ENCODE peak calls at places on chromosomes 11 and 22, in five cellular contexts. K is lower leg skin, N is GM23338, R is tibial nerve, X is fibroblast of mammary gland. J is an unnamed sample.

GRCh38 chr11:1162153-1162497 is 4.4 kb downstream of the MUC5AC start:
- DNase-seq in K (peak), N (no peak), R (no peak), X (no peak), J (no peak)

GRCh38 chr22:43331698-43332097 is 11.5 kb downstream of the SCUBE1 start:
- DNase-seq in K (no peak), N (no peak), R (no peak), X (no peak), J (no peak)

GRCh38 chr22:40482886-40483285 is 112.5 kb downstream of the SGSM3 start:
- DNase-seq in K (no peak), N (no peak), R (no peak), X (no peak), J (peak)

GRCh38 chr11:63909621-63910506 is 7.1 kb downstream of the RCOR2 start:
- DNase-seq in K (no peak), N (peak), R (no peak), X (no peak), J (no peak)

GRCh38 chr11:103825469-103825868 is 211.0 kb upstream of the DDI1 start:
- DNase-seq in K (no peak), N (no peak), R (no peak), X (no peak), J (no peak)

GRCh38 chr22:24097961-24098391 is 83.3 kb upstream of the SUSD2 start:
- DNase-seq in K (peak), N (no peak), R (no peak), X (no peak), J (no peak)

GRCh38 chr11:69896250-69896649 is 77.0 kb upstream of the FGF3 start:
- DNase-seq in K (no peak), N (no peak), R (no peak), X (no peak), J (no peak)

GRCh38 chr11:46554205-46555162 is 39.3 kb downstream of the AMBRA1 start:
- DNase-seq in K (no peak), N (peak), R (peak), X (peak), J (peak)

GRCh38 chr11:66841861-66842260 is 1.4 kb upstream of the RCE1 start:
- DNase-seq in K (peak), N (no peak), R (no peak), X (no peak), J (no peak)

GRCh38 chr11:112797072-112797471 is 164.1 kb upstream of the NCAM1 start:
- DNase-seq in K (no peak), N (peak), R (no peak), X (no peak), J (no peak)

GRCh38 chr11:69880041-69880802 is 61.0 kb upstream of the FGF3 start:
- DNase-seq in K (peak), N (no peak), R (no peak), X (no peak), J (no peak)

GRCh38 chr11:73206751-73207280 is 11.3 kb upstream of the P2RY2 start:
- DNase-seq in K (no peak), N (no peak), R (no peak), X (no peak), J (peak)

GRCh38 chr11:86162257-86162656 is 82.3 kb upstream of the EED start:
- DNase-seq in K (no peak), N (no peak), R (peak), X (peak), J (peak)

GRCh38 chr11:20193307-20193706 is 33.0 kb upstream of the DBX1 start:
- DNase-seq in K (no peak), N (no peak), R (no peak), X (no peak), J (no peak)

GRCh38 chr22:39239561-39240423 is 5.0 kb downstream of the PDGFB start:
- DNase-seq in K (peak), N (no peak), R (no peak), X (no peak), J (peak)

GRCh38 chr11:38791346-38791961 is 2193.4 kb upstream of the RAG2 start:
- DNase-seq in K (no peak), N (peak), R (peak), X (peak), J (peak)

GRCh38 chr11:69649576-69649900 is 8.6 kb downstream of the CCND1 start:
- DNase-seq in K (no peak), N (no peak), R (no peak), X (no peak), J (no peak)

GRCh38 chr11:7651140-7651551 is 22.2 kb downstream of the CYB5R2 start:
- DNase-seq in K (no peak), N (no peak), R (no peak), X (peak), J (no peak)

GRCh38 chr11:107744736-107745135 is 32.9 kb upstream of the SLN start:
- DNase-seq in K (no peak), N (no peak), R (no peak), X (no peak), J (no peak)

GRCh38 chr11:120174866-120175265 is 36.0 kb upstream of the OAF start:
- DNase-seq in K (no peak), N (no peak), R (no peak), X (no peak), J (no peak)

GRCh38 chr11:65355776-65356393 is 1.3 kb downstream of the TIGD3 start:
- DNase-seq in K (peak), N (peak), R (no peak), X (peak), J (peak)

GRCh38 chr11:30314625-30315024 is 8.3 kb upstream of the ARL14EP start:
- DNase-seq in K (no peak), N (peak), R (no peak), X (peak), J (peak)

GRCh38 chr11:15967966-15968365 is 388.4 kb downstream of the SOX6 start:
- DNase-seq in K (no peak), N (no peak), R (no peak), X (peak), J (peak)

GRCh38 chr11:73376803-73377629 is 817 bp downstream of the RELT start:
- DNase-seq in K (no peak), N (peak), R (peak), X (peak), J (peak)

GRCh38 chr22:50244420-50245213 is at the start of gene TUBGCP6:
- DNase-seq in K (peak), N (peak), R (peak), X (peak), J (peak)

GRCh38 chr22:31122532-31123291 is at the start of gene INPP5J:
- DNase-seq in K (no peak), N (peak), R (no peak), X (peak), J (peak)

GRCh38 chr22:19352766-19353165 is 61.2 kb upstream of the CLTCL1 start:
- DNase-seq in K (peak), N (no peak), R (no peak), X (no peak), J (no peak)

GRCh38 chr11:60367009-60367408 is 11.3 kb upstream of the MS4A7 start:
- DNase-seq in K (no peak), N (peak), R (no peak), X (no peak), J (no peak)

GRCh38 chr11:68859123-68859522 is 17.4 kb upstream of the CPT1A start:
- DNase-seq in K (no peak), N (no peak), R (no peak), X (peak), J (no peak)

GRCh38 chr11:33956611-33957010 is 64.7 kb upstream of the LMO2 start:
- DNase-seq in K (no peak), N (no peak), R (no peak), X (no peak), J (no peak)

GRCh38 chr11:63915961-63916836 is 765 bp downstream of the RCOR2 start:
- DNase-seq in K (peak), N (peak), R (peak), X (no peak), J (no peak)

GRCh38 chr22:33579448-33580093 is 340.7 kb downstream of the LARGE1 start:
- DNase-seq in K (peak), N (peak), R (peak), X (peak), J (peak)

GRCh38 chr11:92528051-92528450 is 303.4 kb downstream of the FAT3 start:
- DNase-seq in K (no peak), N (no peak), R (no peak), X (peak), J (no peak)

GRCh38 chr22:47240116-47240515 is 477.7 kb downstream of the TBC1D22A start:
- DNase-seq in K (peak), N (no peak), R (no peak), X (no peak), J (no peak)

GRCh38 chr11:33772300-33772699 is 2.0 kb downstream of the FBXO3 start:
- DNase-seq in K (no peak), N (no peak), R (no peak), X (peak), J (peak)

GRCh38 chr11:57515332-57516060 is at the start of gene SLC43A1:
- DNase-seq in K (peak), N (peak), R (peak), X (peak), J (peak)

GRCh38 chr11:2901854-2902783 is 16.5 kb upstream of the CDKN1C start:
- DNase-seq in K (peak), N (peak), R (peak), X (peak), J (peak)

GRCh38 chr11:2902784-2903671 is 17.5 kb upstream of the CDKN1C start:
- DNase-seq in K (no peak), N (peak), R (no peak), X (no peak), J (no peak)

GRCh38 chr11:2903672-2904011 is 18.1 kb upstream of the CDKN1C start:
- DNase-seq in K (no peak), N (no peak), R (no peak), X (no peak), J (no peak)

GRCh38 chr11:2901196-2901796 is 15.7 kb upstream of the CDKN1C start:
- DNase-seq in K (no peak), N (no peak), R (no peak), X (no peak), J (no peak)

DNA sequence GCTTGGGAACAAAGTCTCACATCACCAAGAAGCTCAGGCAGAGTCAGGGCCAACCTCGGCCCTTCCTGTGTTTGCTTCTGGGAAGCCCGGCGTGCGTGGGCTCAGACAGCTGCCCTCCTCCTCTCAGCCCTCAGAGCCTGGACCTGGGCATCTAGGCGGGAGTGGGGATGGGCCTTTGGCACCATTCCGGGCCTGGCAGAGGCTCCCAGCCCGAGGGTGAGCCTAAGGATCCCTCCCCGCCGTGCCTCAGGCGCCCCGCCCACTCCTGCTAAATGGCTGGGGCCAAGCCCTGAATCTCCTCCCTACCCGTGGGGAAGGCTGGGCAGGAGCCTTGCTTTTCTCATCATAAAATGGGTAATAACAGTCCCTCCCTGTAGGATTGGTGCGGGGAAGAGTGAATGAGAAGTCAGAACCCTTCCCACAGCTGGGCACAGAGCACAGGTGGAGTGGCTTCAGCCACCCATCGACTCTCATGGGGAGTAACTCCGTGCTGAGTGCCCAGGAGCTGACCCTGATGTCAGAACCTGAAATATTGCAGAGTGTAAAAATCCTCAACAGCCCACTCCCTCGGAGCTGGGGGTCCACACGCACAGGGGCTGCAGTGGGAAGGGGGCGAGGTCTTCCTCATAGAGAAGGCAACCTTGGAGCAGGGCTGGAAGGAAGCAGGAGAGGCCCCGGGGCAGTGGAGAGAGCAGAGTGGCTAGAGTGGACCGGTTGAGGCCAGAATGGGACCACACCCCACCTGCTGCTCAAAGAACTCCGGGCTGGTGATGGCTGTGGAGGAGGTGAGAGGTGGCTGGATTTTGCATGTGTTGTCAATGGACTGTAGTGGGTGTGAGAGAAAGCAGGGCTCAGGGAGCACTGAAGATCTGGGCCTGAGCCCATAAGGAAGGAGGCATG is 18.8 kb upstream of the CDKN1C start:
- DNase-seq in K (no peak), N (no peak), R (no peak), X (no peak), J (no peak)
- H3K4me3 ChIP-seq in K (no peak), N (no peak), R (no peak), X (no peak), J (no peak)

DNA sequence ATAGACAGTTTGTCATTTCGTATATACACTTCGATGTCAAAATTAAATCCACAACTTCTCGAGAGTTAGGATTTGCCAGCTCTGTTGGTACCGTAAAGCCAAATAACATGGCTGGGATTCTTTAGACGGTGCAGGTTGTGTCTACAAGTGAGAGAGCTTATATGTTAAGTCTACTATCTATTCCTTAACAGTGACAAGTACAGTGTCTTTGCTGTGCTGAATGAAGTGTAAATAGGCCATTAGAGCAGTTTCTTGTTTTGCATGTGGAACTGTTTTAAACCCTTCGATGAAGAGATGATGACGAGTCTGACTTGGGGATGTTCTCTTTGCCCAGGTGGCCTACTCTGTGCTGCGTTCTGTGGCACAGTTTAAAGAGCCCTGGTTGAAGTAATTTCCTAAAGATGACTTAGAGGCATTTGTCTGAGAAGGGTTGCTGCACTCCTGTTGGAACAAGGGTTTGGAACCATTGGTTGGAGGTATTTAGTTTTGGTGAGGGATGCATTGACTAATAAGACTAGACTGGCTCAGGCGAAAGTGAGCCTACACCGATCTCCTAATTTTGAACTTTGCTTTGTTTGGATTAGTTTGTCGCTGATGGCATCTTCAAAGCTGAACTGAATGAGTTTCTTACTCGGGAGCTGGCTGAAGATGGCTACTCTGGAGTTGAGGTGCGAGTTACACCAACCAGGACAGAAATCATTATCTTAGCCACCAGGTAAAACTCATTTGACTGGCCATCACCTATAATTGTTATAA is 970 bp downstream of the RPS3 start:
- DNase-seq in K (no peak), N (no peak), R (no peak), X (peak), J (peak)
- TF ChIP-seq CTCF in K (no peak), N (no peak), R (no peak), X (no peak), J (no peak)

GRCh38 chr11:122037911-122038310 is 78.1 kb downstream of the BLID start:
- DNase-seq in K (no peak), N (no peak), R (no peak), X (no peak), J (no peak)

GRCh38 chr11:122038543-122038942 is 77.5 kb downstream of the BLID start:
- DNase-seq in K (no peak), N (peak), R (no peak), X (peak), J (peak)

GRCh38 chr11:122033631-122034030 is 82.4 kb downstream of the BLID start:
- DNase-seq in K (no peak), N (no peak), R (no peak), X (no peak), J (no peak)

GRCh38 chr11:122036493-122036892 is 79.5 kb downstream of the BLID start:
- DNase-seq in K (no peak), N (no peak), R (no peak), X (no peak), J (no peak)

GRCh38 chr11:122036022-122036421 is 80.0 kb downstream of the BLID start:
- DNase-seq in K (no peak), N (no peak), R (no peak), X (peak), J (no peak)
- H3K4me3 ChIP-seq in K (no peak), N (no peak), R (no peak), X (no peak), J (no peak)

GRCh38 chr11:12088531-12088930 is 21.9 kb upstream of the MICAL2 start:
- DNase-seq in K (peak), N (no peak), R (no peak), X (no peak), J (no peak)
- TF ChIP-seq CTCF in K (no peak), N (no peak), R (no peak), X (no peak), J (no peak)

GRCh38 chr22:18057568-18058209 is 20.1 kb upstream of the PEX26 start:
- DNase-seq in K (peak), N (no peak), R (peak), X (peak), J (peak)

GRCh38 chr22:18055619-18056160 is 22.1 kb upstream of the PEX26 start:
- DNase-seq in K (no peak), N (no peak), R (no peak), X (no peak), J (no peak)

GRCh38 chr22:18058770-18059169 is 19.0 kb upstream of the PEX26 start:
- DNase-seq in K (no peak), N (no peak), R (no peak), X (no peak), J (no peak)

GRCh38 chr22:18056161-18056666 is 21.6 kb upstream of the PEX26 start:
- DNase-seq in K (no peak), N (no peak), R (no peak), X (peak), J (peak)

GRCh38 chr22:18056802-18057474 is 20.9 kb upstream of the PEX26 start:
- DNase-seq in K (no peak), N (no peak), R (no peak), X (no peak), J (peak)
- H3K4me3 ChIP-seq in K (no peak), N (no peak), R (no peak), X (no peak), J (no peak)

GRCh38 chr11:17036666-17037658 is 22.7 kb upstream of the PLEKHA7 start:
- DNase-seq in K (no peak), N (peak), R (no peak), X (peak), J (peak)
- TF ChIP-seq CTCF in K (no peak), N (peak), R (no peak), X (peak), J (peak)